ENCODE peak calls at places on chromosomes 11 and 22, in eight cellular contexts. P is A549, J is HCT116, E is GM23338, S is HepG2, N is SK-N-SH, M is GM12878, Y is Panc1. H is an unnamed sample.
A peak's percentile ranks its signal among the peaks of the same experiment; 100 is the strongest.

GRCh38 chr22:39225591-39225990 is 19.2 kb downstream of the PDGFB start:
- DNase-seq in P (no peak), J (no peak), E (no peak), S (no peak), N (no peak), M (no peak), Y (no peak), H (no peak)

GRCh38 chr11:108871867-108872266 is 207.0 kb downstream of the DDX10 start:
- DNase-seq in P (no peak), J (no peak), E (no peak), S (no peak), N (no peak), M (no peak), Y (no peak), H (no peak)

GRCh38 chr11:17267576-17267975 is 9.0 kb upstream of the NUCB2 start:
- DNase-seq in P (peak; percentile 87), J (peak; percentile 99), E (peak; percentile 1), S (no peak), N (no peak), M (no peak), Y (peak; percentile 90), H (no peak)

GRCh38 chr22:26502688-26503561 is 9.3 kb downstream of the TFIP11 start:
- DNase-seq in P (peak; percentile 37), J (no peak), E (peak; percentile 90), S (no peak), N (peak; percentile 59), M (no peak), Y (no peak), H (peak; percentile 37)

GRCh38 chr22:42404266-42404665 is 27.9 kb downstream of the NFAM1 start:
- DNase-seq in P (no peak), J (no peak), E (peak; percentile 49), S (no peak), N (no peak), M (no peak), Y (no peak), H (no peak)

GRCh38 chr11:78220218-78221157 is 31.8 kb downstream of the USP35 start:
- DNase-seq in P (no peak), J (no peak), E (no peak), S (no peak), N (no peak), M (no peak), Y (no peak), H (no peak)

GRCh38 chr11:15865212-15865987 is 490.9 kb downstream of the SOX6 start:
- DNase-seq in P (no peak), J (no peak), E (no peak), S (no peak), N (no peak), M (no peak), Y (no peak), H (no peak)

GRCh38 chr11:96306933-96307747 is 35.9 kb downstream of the MAML2 start:
- DNase-seq in P (peak; percentile 94), J (peak; percentile 95), E (peak; percentile 62), S (peak; percentile 81), N (peak; percentile 30), M (no peak), Y (peak; percentile 95), H (peak; percentile 26)

GRCh38 chr22:36363378-36363931 is 24.3 kb downstream of the MYH9 start:
- DNase-seq in P (no peak), J (no peak), E (no peak), S (peak; percentile 82), N (no peak), M (no peak), Y (no peak), H (no peak)

GRCh38 chr11:109885006-109885405 is 208.2 kb upstream of the ZC3H12C start:
- DNase-seq in P (no peak), J (no peak), E (no peak), S (no peak), N (no peak), M (no peak), Y (no peak), H (no peak)

GRCh38 chr11:135033545-135033944 is 621.5 kb upstream of the B3GAT1 start:
- DNase-seq in P (peak; percentile 2), J (no peak), E (peak; percentile 86), S (peak; percentile 6), N (peak; percentile 54), M (no peak), Y (no peak), H (no peak)

GRCh38 chr11:58654079-58654907 is 31.8 kb downstream of the CNTF start:
- DNase-seq in P (peak; percentile 77), J (peak; percentile 68), E (peak; percentile 88), S (peak; percentile 59), N (peak; percentile 64), M (peak; percentile 38), Y (no peak), H (peak; percentile 62)

GRCh38 chr11:1484061-1484671 is 2.4 kb downstream of the MOB2 start:
- DNase-seq in P (no peak), J (no peak), E (no peak), S (no peak), N (no peak), M (no peak), Y (no peak), H (no peak)

GRCh38 chr11:70109006-70109405 is 30.9 kb downstream of the ANO1 start:
- DNase-seq in P (no peak), J (no peak), E (no peak), S (no peak), N (no peak), M (no peak), Y (no peak), H (no peak)

GRCh38 chr11:100403817-100404216 is 283.3 kb upstream of the ARHGAP42 start:
- DNase-seq in P (no peak), J (no peak), E (peak; percentile 86), S (no peak), N (no peak), M (no peak), Y (no peak), H (no peak)

GRCh38 chr11:83827520-83827919 is 541.4 kb upstream of the CCDC90B start:
- DNase-seq in P (no peak), J (no peak), E (no peak), S (no peak), N (no peak), M (no peak), Y (no peak), H (no peak)

GRCh38 chr22:50500452-50500851 is 7.0 kb downstream of the LMF2 start:
- DNase-seq in P (no peak), J (no peak), E (no peak), S (no peak), N (no peak), M (no peak), Y (no peak), H (no peak)

GRCh38 chr11:102930451-102930850 is 25.1 kb downstream of the MMP13 start:
- DNase-seq in P (no peak), J (no peak), E (no peak), S (no peak), N (no peak), M (no peak), Y (no peak), H (no peak)

GRCh38 chr11:86513138-86513537 is 138.5 kb downstream of the CCDC81 start:
- DNase-seq in P (no peak), J (no peak), E (no peak), S (no peak), N (no peak), M (no peak), Y (no peak), H (no peak)

GRCh38 chr22:21587803-21588611 is 20.5 kb downstream of the UBE2L3 start:
- DNase-seq in P (no peak), J (no peak), E (no peak), S (no peak), N (no peak), M (peak; percentile 78), Y (no peak), H (peak; percentile 96)

GRCh38 chr11:7665473-7666291 is 7.6 kb downstream of the CYB5R2 start:
- DNase-seq in P (peak; percentile 85), J (peak; percentile 67), E (peak; percentile 82), S (peak; percentile 65), N (peak; percentile 90), M (peak; percentile 34), Y (peak; percentile 79), H (peak; percentile 88)

GRCh38 chr22:25956801-25957200 is 212.5 kb upstream of the SEZ6L start:
- DNase-seq in P (no peak), J (no peak), E (no peak), S (no peak), N (peak; percentile 65), M (no peak), Y (no peak), H (no peak)

GRCh38 chr11:32723332-32723731 is 71.1 kb downstream of the CCDC73 start:
- DNase-seq in P (no peak), J (no peak), E (no peak), S (no peak), N (no peak), M (no peak), Y (no peak), H (no peak)

GRCh38 chr22:30687358-30687757 is 7.3 kb upstream of the OSBP2 start:
- DNase-seq in P (no peak), J (no peak), E (no peak), S (no peak), N (no peak), M (no peak), Y (no peak), H (no peak)

GRCh38 chr11:26575946-26576345 is 3.9 kb upstream of the MUC15 start:
- DNase-seq in P (no peak), J (no peak), E (no peak), S (no peak), N (no peak), M (no peak), Y (no peak), H (no peak)
- TF ChIP-seq REST in P (no peak), J (no peak), E (no peak), S (no peak), N (no peak), M (no peak), Y (no peak), H (no peak)

GRCh38 chr11:92224394-92225205 is at the start of gene FAT3:
- DNase-seq in P (peak; percentile 56), J (no peak), E (peak; percentile 81), S (no peak), N (peak; percentile 83), M (no peak), Y (no peak), H (no peak)
- TF ChIP-seq REST in P (no peak), J (no peak), E (peak; percentile 6), S (no peak), N (no peak), M (no peak), Y (no peak), H (no peak)

GRCh38 chr11:125890447-125891100 is 3.1 kb downstream of the HYLS1 start:
- DNase-seq in P (no peak), J (no peak), E (no peak), S (no peak), N (no peak), M (no peak), Y (no peak), H (peak; percentile 48)

GRCh38 chr11:125887373-125888324 is at the start of gene HYLS1:
- DNase-seq in P (peak; percentile 97), J (peak; percentile 92), E (peak; percentile 97), S (peak; percentile 72), N (peak; percentile 90), M (peak; percentile 86), Y (peak; percentile 89), H (peak; percentile 89)

GRCh38 chr11:125892071-125892470 is 4.6 kb downstream of the HYLS1 start:
- DNase-seq in P (peak; percentile 23), J (no peak), E (no peak), S (no peak), N (no peak), M (no peak), Y (peak; percentile 67), H (no peak)

GRCh38 chr11:125892994-125893393 is 5.5 kb downstream of the HYLS1 start:
- DNase-seq in P (no peak), J (no peak), E (no peak), S (no peak), N (no peak), M (no peak), Y (no peak), H (no peak)
- TF ChIP-seq REST in P (no peak), J (no peak), E (no peak), S (no peak), N (no peak), M (no peak), Y (no peak), H (no peak)

GRCh38 chr11:76839326-76839725 is 21.4 kb upstream of the ACER3 start:
- DNase-seq in P (no peak), J (peak; percentile 65), E (no peak), S (no peak), N (no peak), M (no peak), Y (no peak), H (no peak)
- TF ChIP-seq REST in P (no peak), J (no peak), E (no peak), S (no peak), N (no peak), M (no peak), Y (no peak), H (no peak)